ENCODE peak calls at places on chromosome 19, in ten cellular contexts. I is activated T-helper 1 cell treated with Interleukin-2 at 50 U/mL for 16 hours, O is heart left ventricle, T is mucosa of descending colon, L is RPMI7951, A is NCI-H1048, Z is NCI-H2107, C is T-helper 1 cell, D is PC-9, S is GM04503. B is an unnamed sample.
A peak's percentile ranks its signal among the peaks of the same experiment; 100 is the strongest.

GRCh38 chr19:46759817-46760333 is 13.6 kb upstream of the STRN4 start:
- DNase-seq in A (no peak), I (no peak), D (no peak), T (no peak), C (no peak), O (no peak), Z (no peak), S (peak; percentile 100), L (peak; percentile 70), B (no peak)

GRCh38 chr19:13748169-13748884 is 16.0 kb upstream of the MRI1 start:
- DNase-seq in T (peak; percentile 51), L (peak; percentile 38), C (peak; percentile 22), D (peak; percentile 36), S (no peak), O (no peak), A (no peak), I (no peak), Z (no peak), B (no peak)

GRCh38 chr19:45638930-45639729 is at the start of gene EML2:
- DNase-seq in I (peak; percentile 40), A (no peak), O (peak; percentile 81), C (peak; percentile 60), T (peak; percentile 86), D (no peak), S (no peak), L (peak; percentile 47), Z (no peak), B (no peak)

GRCh38 chr19:54262066-54262465 is 5.0 kb upstream of the LILRB5 start:
- DNase-seq in Z (no peak), A (no peak), D (no peak), S (no peak), I (no peak), C (no peak), O (no peak), T (no peak), L (no peak), B (no peak)

GRCh38 chr19:35044317-35045117 is 3.0 kb downstream of the HPN start:
- DNase-seq in O (no peak), Z (no peak), L (peak; percentile 41), D (no peak), C (peak; percentile 41), I (peak; percentile 42), S (no peak), A (no peak), T (peak; percentile 73), B (no peak)

GRCh38 chr19:42831221-42832019 is 48.1 kb downstream of the PSG1 start:
- DNase-seq in S (no peak), T (no peak), D (peak; percentile 98), C (no peak), O (no peak), I (no peak), A (no peak), L (no peak), Z (no peak), B (peak; percentile 80)

GRCh38 chr19:1455336-1456120 is 5.6 kb downstream of the APC2 start:
- DNase-seq in T (peak; percentile 89), C (peak; percentile 70), I (no peak), D (peak; percentile 91), A (peak; percentile 93), L (peak; percentile 57), Z (no peak), O (peak; percentile 72), S (no peak), B (peak; percentile 44)

GRCh38 chr19:32719611-32720059 is at the start of gene TDRD12:
- DNase-seq in O (no peak), D (no peak), C (no peak), Z (no peak), S (no peak), T (no peak), L (no peak), I (no peak), A (no peak), B (no peak)

GRCh38 chr19:10699650-10700335 is 1.4 kb upstream of the QTRT1 start:
- DNase-seq in A (no peak), O (no peak), D (peak; percentile 62), T (no peak), C (peak; percentile 58), Z (no peak), I (peak; percentile 35), S (no peak), L (peak; percentile 56), B (no peak)

GRCh38 chr19:54478677-54479266 is 5.7 kb upstream of the CDC42EP5 start:
- DNase-seq in S (no peak), T (no peak), Z (peak; percentile 8), D (peak; percentile 35), I (no peak), L (peak; percentile 42), A (no peak), O (peak; percentile 39), C (peak; percentile 38), B (no peak)

GRCh38 chr19:10952809-10953208 is 8.0 kb upstream of the SMARCA4 start:
- DNase-seq in A (no peak), T (peak; percentile 63), D (peak; percentile 84), Z (no peak), I (no peak), C (no peak), L (no peak), S (no peak), O (no peak), B (peak; percentile 77)

GRCh38 chr19:46728693-46729339 is 11.9 kb upstream of the PRKD2 start:
- DNase-seq in L (peak; percentile 31), T (peak; percentile 83), D (peak; percentile 45), S (no peak), A (no peak), C (peak; percentile 70), O (peak; percentile 89), Z (peak; percentile 30), I (peak; percentile 75), B (no peak)

GRCh38 chr19:28469544-28469943 is 743.4 kb downstream of the UQCRFS1 start:
- DNase-seq in S (no peak), Z (no peak), A (no peak), I (no peak), O (no peak), T (no peak), L (no peak), D (no peak), C (no peak), B (no peak)

GRCh38 chr19:10194500-10195198 is at the start of gene DNMT1:
- DNase-seq in Z (peak; percentile 87), S (peak; percentile 68), T (peak; percentile 97), A (peak; percentile 83), L (peak; percentile 96), D (peak; percentile 88), I (peak; percentile 92), O (peak; percentile 98), C (peak; percentile 98), B (peak; percentile 82)

GRCh38 chr19:36093146-36093662 is 17.7 kb upstream of the OVOL3 start:
- DNase-seq in L (no peak), A (no peak), O (no peak), T (no peak), Z (no peak), I (no peak), S (no peak), D (no peak), C (no peak), B (no peak)

GRCh38 chr19:2199215-2199614 is 35.5 kb downstream of the DOT1L start:
- DNase-seq in C (no peak), L (no peak), T (no peak), D (no peak), A (no peak), S (no peak), Z (no peak), I (no peak), O (no peak), B (no peak)

GRCh38 chr19:4140237-4140711 is 13.2 kb upstream of the CREB3L3 start:
- DNase-seq in A (no peak), O (no peak), S (no peak), D (peak; percentile 45), I (no peak), L (peak; percentile 69), C (peak; percentile 49), T (peak; percentile 66), Z (no peak), B (no peak)

GRCh38 chr19:54485846-54486245 is 12.8 kb upstream of the CDC42EP5 start:
- DNase-seq in T (no peak), S (no peak), O (no peak), I (no peak), C (no peak), D (peak; percentile 21), Z (no peak), L (no peak), A (no peak), B (no peak)

GRCh38 chr19:46574533-46574932 is 26.6 kb upstream of the CALM3 start:
- DNase-seq in C (no peak), O (no peak), D (no peak), A (no peak), Z (no peak), I (no peak), L (peak; percentile 59), S (no peak), T (no peak), B (no peak)

GRCh38 chr19:4066176-4066606 is 508 bp downstream of the ZBTB7A start:
- DNase-seq in L (no peak), T (peak; percentile 81), D (no peak), O (peak; percentile 79), A (no peak), C (no peak), S (no peak), Z (no peak), I (peak; percentile 39), B (no peak)

GRCh38 chr19:48452255-48452654 is 3.1 kb upstream of the KCNJ14 start:
- DNase-seq in D (peak; percentile 56), S (no peak), O (no peak), T (no peak), I (no peak), C (no peak), A (no peak), Z (no peak), L (no peak), B (no peak)

GRCh38 chr19:52527134-52527953 is at the start of gene ZNF808:
- DNase-seq in O (peak; percentile 99), I (peak; percentile 96), L (peak; percentile 92), D (peak; percentile 90), C (peak; percentile 93), Z (peak; percentile 55), T (peak; percentile 99), S (peak; percentile 66), A (peak; percentile 80), B (peak; percentile 69)

GRCh38 chr19:289651-290538 is 1.3 kb downstream of the PLPP2 start:
- DNase-seq in L (peak; percentile 22), I (no peak), T (peak; percentile 82), O (peak; percentile 49), Z (no peak), A (peak; percentile 75), D (peak; percentile 96), S (no peak), C (peak; percentile 62), B (peak; percentile 78)

GRCh38 chr19:6041991-6042421 is 64.1 kb upstream of the RANBP3 start:
- DNase-seq in S (no peak), D (no peak), I (no peak), Z (no peak), C (no peak), A (no peak), L (no peak), T (no peak), O (peak; percentile 37), B (no peak)

GRCh38 chr19:7920520-7921301 is 573 bp downstream of the SNAPC2 start:
- DNase-seq in L (peak; percentile 96), Z (peak; percentile 84), T (peak; percentile 99), S (peak; percentile 61), A (peak; percentile 94), C (peak; percentile 97), O (peak; percentile 100), I (peak; percentile 99), D (peak; percentile 83), B (peak; percentile 72)

GRCh38 chr19:56294557-56294956 is 20.1 kb downstream of the ZSCAN5A start:
- DNase-seq in S (no peak), Z (peak; percentile 62), A (no peak), C (no peak), I (no peak), T (no peak), D (no peak), L (peak; percentile 18), O (no peak), B (peak; percentile 99)

GRCh38 chr19:14052470-14052869 is 9.4 kb downstream of the PALM3 start:
- DNase-seq in C (no peak), L (no peak), A (no peak), S (no peak), Z (no peak), O (no peak), D (no peak), T (no peak), I (no peak), B (no peak)

GRCh38 chr19:29539668-29540067 is 13.9 kb downstream of the VSTM2B start:
- DNase-seq in D (no peak), C (no peak), O (peak; percentile 24), S (no peak), L (no peak), I (no peak), T (no peak), A (no peak), Z (no peak), B (no peak)

B was measured in epithelial cell of prostate.